ENCODE peak calls at places on chromosome 11, in seven cellular contexts. Q is sigmoid colon, V is GM12878, F is transverse colon, C is A549, Z is upper lobe of left lung, H is H1. T is an unnamed sample.

GRCh38 chr11:34558673-34559072 is 45.1 kb upstream of the ELF5 start:
- DNase-seq in F (no peak), V (no peak), Z (no peak), C (no peak), Q (no peak), H (no peak), T (no peak)

GRCh38 chr11:57278721-57279095 is 41.7 kb upstream of the APLNR start:
- DNase-seq in F (no peak), H (no peak), C (no peak), Z (no peak), Q (no peak), V (no peak), T (no peak)

GRCh38 chr11:114192841-114193389 is 103.3 kb upstream of the NNMT start:
- DNase-seq in F (no peak), Z (no peak), H (no peak), V (no peak), Q (no peak), C (no peak), T (no peak)

GRCh38 chr11:118705796-118706545 is 26.5 kb upstream of the TREH start:
- DNase-seq in Z (no peak), H (no peak), F (no peak), C (no peak), V (no peak), Q (no peak), T (no peak)

GRCh38 chr11:46001427-46002049 is 79.1 kb downstream of the LARGE2 start:
- DNase-seq in Z (no peak), C (no peak), V (no peak), Q (no peak), F (no peak), H (no peak), T (no peak)

GRCh38 chr11:68839953-68840641 is 1.6 kb downstream of the CPT1A start:
- DNase-seq in Z (no peak), C (no peak), F (peak), Q (no peak), V (no peak), H (no peak), T (no peak)

GRCh38 chr11:47955356-47955755 is 25.0 kb upstream of the PTPRJ start:
- DNase-seq in F (no peak), H (no peak), V (no peak), Q (no peak), C (no peak), Z (no peak), T (no peak)

GRCh38 chr11:85953491-85954143 is 98.4 kb downstream of the CCDC83 start:
- DNase-seq in V (no peak), Z (no peak), C (no peak), F (no peak), H (no peak), Q (no peak), T (no peak)

GRCh38 chr11:77619576-77620198 is 17.9 kb downstream of the CLNS1A start:
- DNase-seq in Q (no peak), V (peak), H (no peak), F (no peak), C (peak), Z (no peak), T (no peak)

GRCh38 chr11:59186130-59186594 is 14.2 kb downstream of the DTX4 start:
- DNase-seq in Q (no peak), H (no peak), Z (peak), V (no peak), F (peak), C (peak), T (peak)

GRCh38 chr11:70496591-70497535 is 98.5 kb downstream of the CTTN start:
- DNase-seq in Z (no peak), Q (peak), F (no peak), C (no peak), V (no peak), H (no peak), T (no peak)

GRCh38 chr11:106121570-106122320 is 44.3 kb downstream of the AASDHPPT start:
- DNase-seq in H (no peak), Q (no peak), V (no peak), F (no peak), C (peak), Z (no peak), T (no peak)

GRCh38 chr11:75328426-75329277 is 22.8 kb downstream of the ARRB1 start:
- DNase-seq in Z (peak), H (no peak), V (peak), F (peak), C (peak), Q (peak), T (peak)

GRCh38 chr11:134356656-134357544 is 25.1 kb downstream of the GLB1L2 start:
- DNase-seq in Q (peak), H (no peak), V (no peak), Z (no peak), F (no peak), C (no peak), T (no peak)

GRCh38 chr11:67303989-67304411 is 670 bp downstream of the SSH3 start:
- DNase-seq in Q (peak), C (no peak), H (no peak), Z (peak), F (peak), V (no peak), T (peak)

GRCh38 chr11:66443602-66444001 is 5.0 kb upstream of the MRPL11 start:
- DNase-seq in C (peak), H (no peak), V (no peak), F (no peak), Z (no peak), Q (no peak), T (no peak)

GRCh38 chr11:74925281-74925680 is 23.6 kb downstream of the XRRA1 start:
- DNase-seq in V (no peak), Q (no peak), C (no peak), F (no peak), H (no peak), Z (no peak), T (no peak)

GRCh38 chr11:83025267-83025704 is 46.4 kb downstream of the RAB30 start:
- DNase-seq in C (peak), Z (no peak), H (no peak), F (no peak), V (no peak), Q (no peak), T (no peak)

GRCh38 chr11:117605331-117605730 is 191.7 kb downstream of the DSCAML1 start:
- DNase-seq in V (no peak), Z (no peak), C (no peak), F (no peak), H (no peak), Q (no peak), T (no peak)

GRCh38 chr11:94149435-94149834 is 20.8 kb downstream of the PANX1 start:
- DNase-seq in F (no peak), V (no peak), H (no peak), Z (no peak), C (no peak), Q (no peak), T (no peak)

GRCh38 chr11:124039557-124039956 is 1.6 kb downstream of the OR10G7 start:
- DNase-seq in Z (no peak), H (no peak), C (no peak), Q (no peak), V (no peak), F (no peak), T (no peak)

GRCh38 chr11:56910046-56910753 is 78.5 kb upstream of the OR5AK2 start:
- DNase-seq in Q (no peak), F (peak), C (peak), V (no peak), H (no peak), Z (no peak), T (no peak)

GRCh38 chr11:534197-534591 is 1.2 kb downstream of the HRAS start:
- DNase-seq in Z (peak), H (no peak), F (no peak), Q (no peak), V (no peak), C (no peak), T (no peak)

GRCh38 chr11:72578051-72578450 is 96.2 kb downstream of the PDE2A start:
- DNase-seq in C (no peak), V (no peak), Q (peak), Z (peak), H (no peak), F (peak), T (no peak)

GRCh38 chr11:15507592-15507991 is 392.9 kb downstream of the INSC start:
- DNase-seq in H (no peak), C (peak), F (peak), V (no peak), Q (no peak), Z (peak), T (peak)

DNA sequence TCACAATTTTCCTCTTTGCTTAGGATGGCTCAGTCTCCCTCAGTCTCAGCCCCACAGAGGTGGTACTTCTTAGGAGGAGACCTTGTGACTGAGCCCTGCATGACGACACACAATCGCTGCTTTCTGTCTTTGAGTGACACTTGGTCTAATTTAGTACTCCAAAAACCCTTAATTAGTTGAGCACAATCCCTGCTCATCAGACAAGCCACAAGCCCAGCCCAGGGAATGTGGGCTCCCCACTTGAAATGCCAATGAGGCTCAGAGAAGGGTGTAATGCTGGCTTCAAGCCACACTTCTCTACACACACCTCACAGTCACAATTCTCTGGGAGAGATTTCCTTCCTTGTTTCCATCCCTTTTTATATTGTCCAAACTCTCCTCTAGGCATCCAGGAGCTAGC is 101.8 kb downstream of the FEZ1 start:
- DNase-seq in F (no peak), H (no peak), V (no peak), Q (peak), C (no peak), Z (no peak), T (no peak)
- H3K27ac ChIP-seq in F (no peak), H (no peak), V (no peak), Q (no peak), C (no peak), Z (no peak), T (no peak)

GRCh38 chr11:96311120-96311568 is 31.9 kb downstream of the MAML2 start:
- DNase-seq in Z (no peak), Q (no peak), H (no peak), F (no peak), V (no peak), C (no peak), T (no peak)
- TF ChIP-seq EP300 in Z (no peak), Q (no peak), H (no peak), F (no peak), V (no peak), C (no peak), T (no peak)

DNA sequence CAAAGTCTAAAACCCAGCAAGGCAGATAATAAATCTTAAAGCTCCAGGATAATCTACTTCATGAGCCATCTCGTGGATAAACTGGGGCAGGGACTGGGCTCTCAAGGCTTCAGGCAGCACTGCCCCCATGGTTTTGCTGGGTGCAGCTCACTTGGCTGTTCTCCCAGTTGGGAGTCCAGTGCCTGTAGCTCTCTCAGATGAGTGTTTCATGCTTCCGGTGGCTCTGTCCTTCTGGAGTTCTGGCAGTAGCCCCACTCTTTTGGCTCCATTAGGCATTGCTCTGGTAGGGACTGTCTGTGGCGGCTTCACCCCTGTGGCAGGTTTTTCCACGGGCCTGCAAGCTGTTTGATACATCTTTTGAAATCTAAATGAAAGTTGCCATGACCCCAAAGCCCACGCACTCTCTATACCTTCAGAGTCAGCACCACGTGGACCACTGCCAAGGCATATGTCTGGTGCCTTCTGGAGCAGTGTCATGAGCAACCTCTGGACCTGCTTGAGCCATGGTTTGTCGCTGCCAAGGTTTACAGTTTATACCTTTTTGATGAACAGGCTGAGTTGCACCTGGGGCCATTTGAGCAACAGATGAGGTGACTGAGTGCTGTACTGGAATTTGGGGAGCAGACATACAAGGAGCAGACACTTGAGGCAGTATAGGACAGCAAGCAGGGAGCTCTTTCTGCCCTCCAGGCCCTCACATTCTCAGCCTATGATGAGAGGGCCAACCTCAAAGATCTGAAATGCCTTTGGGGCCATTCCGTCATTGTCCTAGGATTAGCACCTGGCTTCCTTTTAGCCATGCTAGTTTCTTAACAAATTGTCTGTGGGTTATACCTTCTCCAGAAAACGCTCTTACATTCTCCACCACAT is 48.6 kb downstream of the MTNR1B start:
- DNase-seq in Q (no peak), H (no peak), V (no peak), Z (no peak), C (peak), F (no peak), T (no peak)
- TF ChIP-seq CTCF in Q (no peak), H (peak), V (no peak), Z (no peak), C (no peak), F (no peak), T (no peak)

DNA sequence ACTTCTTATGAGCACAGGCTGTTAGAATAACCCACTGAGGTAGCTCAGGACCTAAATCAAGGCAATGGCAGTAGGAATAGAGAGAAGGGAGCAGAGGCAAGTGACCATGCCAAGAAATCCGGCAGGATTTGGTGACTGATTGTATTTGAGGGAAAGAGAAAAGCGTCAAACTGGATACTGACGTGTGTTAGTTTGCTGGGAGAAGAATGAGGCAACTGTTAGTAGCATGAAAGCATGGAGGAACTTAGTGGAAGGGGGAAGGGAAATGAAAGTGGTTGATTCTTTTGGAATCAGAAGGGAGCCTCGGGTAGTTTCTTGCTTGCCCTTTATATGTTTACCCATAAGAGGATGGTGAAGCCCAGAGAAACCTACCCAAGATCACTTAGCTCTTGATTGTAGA is 8.3 kb downstream of the PPFIBP2 start:
- DNase-seq in V (no peak), H (no peak), F (no peak), C (no peak), Z (no peak), Q (no peak), T (no peak)
- H3K27ac ChIP-seq in V (peak), H (no peak), F (peak), C (no peak), Z (no peak), Q (peak), T (peak)

GRCh38 chr11:10329356-10329755 is 24.5 kb downstream of the ADM start:
- DNase-seq in F (no peak), Z (no peak), H (no peak), V (no peak), C (no peak), Q (no peak), T (no peak)
- TF ChIP-seq EP300 in F (no peak), Z (no peak), H (no peak), V (no peak), C (no peak), Q (no peak), T (no peak)